ENCODE peak calls at places on chromosomes 16 and 17, in four cellular contexts. S is GM12865; G is neural progenitor cell; A is activated CD4-positive, alpha-beta T cell treated with anti-CD3 and anti-CD28 coated beads, Interleukin-2, amount 50 U/mL, for 48 hours. K is an unnamed sample.

GRCh38 chr16:8689686-8690085 is 15.3 kb downstream of the ABAT start:
- DNase-seq in G (no peak), A (no peak), S (no peak), K (no peak)

GRCh38 chr17:72360386-72360940 is 239.6 kb downstream of the SOX9 start:
- DNase-seq in G (no peak), A (no peak), S (no peak), K (no peak)

GRCh38 chr16:66357523-66357928 is 9.0 kb upstream of the CDH5 start:
- DNase-seq in A (peak; percentile 27), S (peak; percentile 39), G (peak; percentile 75), K (peak; percentile 75)

GRCh38 chr17:36673068-36673467 is 71.7 kb downstream of the MRM1 start:
- DNase-seq in A (no peak), G (no peak), S (no peak), K (no peak)

GRCh38 chr17:57496382-57496781 is 240.1 kb downstream of the MSI2 start:
- DNase-seq in S (no peak), G (no peak), A (no peak), K (no peak)

GRCh38 chr17:47896672-47897490 is 845 bp downstream of the SP2 start:
- DNase-seq in G (no peak), A (no peak), S (no peak), K (no peak)

GRCh38 chr16:48353565-48354163 is 31.5 kb downstream of the SIAH1 start:
- DNase-seq in A (peak; percentile 54), G (peak; percentile 79), S (peak; percentile 80), K (peak; percentile 74)

GRCh38 chr16:69286941-69287713 is 24.0 kb upstream of the VPS4A start:
- DNase-seq in S (peak; percentile 72), G (peak; percentile 54), A (no peak), K (peak; percentile 57)

GRCh38 chr17:31495049-31495885 is 103.8 kb downstream of the RAB11FIP4 start:
- DNase-seq in G (no peak), S (no peak), A (no peak), K (no peak)

GRCh38 chr16:24845726-24846547 is at the start of gene SLC5A11:
- DNase-seq in G (no peak), S (no peak), A (no peak), K (no peak)

GRCh38 chr17:46994993-46995392 is 15.9 kb upstream of the RPRML start:
- DNase-seq in S (no peak), G (peak; percentile 54), A (no peak), K (no peak)

GRCh38 chr17:73799781-73800627 is 155.8 kb upstream of the SDK2 start:
- DNase-seq in G (no peak), S (no peak), A (no peak), K (no peak)

GRCh38 chr17:40035162-40035559 is 19.0 kb downstream of the MED24 start:
- DNase-seq in G (peak; percentile 88), S (no peak), A (no peak), K (peak; percentile 32)

GRCh38 chr17:45093444-45094110 is 32.5 kb downstream of the NMT1 start:
- DNase-seq in S (no peak), A (no peak), G (no peak), K (no peak)

GRCh38 chr17:62790554-62790953 is 17.6 kb downstream of the MARCHF10 start:
- DNase-seq in S (no peak), A (no peak), G (no peak), K (no peak)